ENCODE peak calls at places on chromosomes 5 and 9, in seven cellular contexts. L is GM23338, S is fibroblast of mammary gland, D is stomach, Z is A549, W is choroid plexus epithelial cell, N is GM06990. V is an unnamed sample.
A peak's percentile ranks its signal among the peaks of the same experiment; 100 is the strongest.

GRCh38 chr9:123473226-123473625 is 117.2 kb downstream of the CRB2 start:
- DNase-seq in L (no peak), W (peak; percentile 5), S (no peak), D (no peak), Z (no peak), N (no peak), V (no peak)

GRCh38 chr9:119282476-119283117 is 86.6 kb downstream of the BRINP1 start:
- DNase-seq in S (no peak), L (peak; percentile 67), D (no peak), Z (no peak), W (no peak), N (no peak), V (no peak)

GRCh38 chr5:74647096-74647495 is 6.6 kb upstream of the ENC1 start:
- DNase-seq in W (no peak), Z (no peak), N (no peak), S (no peak), D (no peak), L (no peak), V (peak; percentile 60)

GRCh38 chr5:65185468-65185867 is 296.3 kb downstream of the ADAMTS6 start:
- DNase-seq in N (no peak), W (peak; percentile 50), Z (no peak), L (no peak), D (no peak), S (no peak), V (no peak)

GRCh38 chr5:19987594-19988345 is at the start of gene CDH18:
- DNase-seq in W (peak; percentile 39), L (peak; percentile 86), D (peak; percentile 40), N (no peak), Z (peak; percentile 30), S (peak; percentile 14), V (peak; percentile 69)

GRCh38 chr5:131423056-131423455 is 159.2 kb downstream of the CDC42SE2 start:
- DNase-seq in W (peak; percentile 71), Z (peak; percentile 13), N (no peak), L (peak; percentile 69), S (peak; percentile 46), D (no peak), V (no peak)

GRCh38 chr9:113290052-113290607 is 13.0 kb downstream of the RNF183 start:
- DNase-seq in Z (no peak), N (no peak), W (no peak), D (no peak), L (no peak), S (no peak), V (no peak)

GRCh38 chr5:92017786-92018185 is 634.7 kb upstream of the ARRDC3 start:
- DNase-seq in D (no peak), N (no peak), Z (peak; percentile 5), L (no peak), S (peak; percentile 87), W (peak; percentile 40), V (peak; percentile 2)

GRCh38 chr9:123322771-123323481 is 33.1 kb upstream of the CRB2 start:
- DNase-seq in S (no peak), W (no peak), L (no peak), D (no peak), Z (no peak), N (peak; percentile 77), V (no peak)

GRCh38 chr9:20563917-20564316 is 58.4 kb downstream of the MLLT3 start:
- DNase-seq in W (no peak), S (no peak), L (no peak), N (no peak), D (no peak), Z (no peak), V (no peak)

GRCh38 chr5:54807421-54807820 is 178.0 kb downstream of the ESM1 start:
- DNase-seq in N (no peak), L (no peak), Z (peak; percentile 4), W (peak; percentile 80), D (no peak), S (peak; percentile 75), V (peak; percentile 62)

GRCh38 chr5:56091664-56092063 is 96.9 kb upstream of the IL6ST start:
- DNase-seq in N (no peak), W (no peak), Z (no peak), D (no peak), L (no peak), S (no peak), V (no peak)

GRCh38 chr9:82606761-82607382 is 456.1 kb downstream of the RASEF start:
- DNase-seq in Z (peak; percentile 32), N (no peak), W (peak; percentile 89), S (peak; percentile 74), L (peak; percentile 88), D (peak; percentile 39), V (peak; percentile 74)

GRCh38 chr9:121781701-121782464 is 130.4 kb downstream of the DAB2IP start:
- DNase-seq in L (no peak), W (no peak), Z (no peak), D (peak; percentile 18), N (no peak), S (no peak), V (no peak)

GRCh38 chr9:82934949-82935348 is 128.0 kb downstream of the RASEF start:
- DNase-seq in D (no peak), Z (peak; percentile 70), L (peak; percentile 15), W (peak; percentile 78), S (peak; percentile 22), N (no peak), V (peak; percentile 87)

GRCh38 chr5:120869831-120870230 is 405.7 kb downstream of the PRR16 start:
- DNase-seq in D (no peak), N (no peak), W (no peak), L (no peak), S (no peak), Z (no peak), V (no peak)

GRCh38 chr5:76836585-76836984 is 13.2 kb upstream of the S100Z start:
- DNase-seq in N (no peak), D (no peak), S (peak; percentile 19), W (no peak), Z (no peak), L (no peak), V (no peak)

GRCh38 chr5:76838481-76839261 is 11.1 kb upstream of the S100Z start:
- DNase-seq in S (peak; percentile 63), L (no peak), Z (no peak), D (no peak), N (no peak), W (no peak), V (no peak)

GRCh38 chr5:76831108-76831447 is 12.2 kb downstream of the F2RL1 start:
- DNase-seq in W (peak; percentile 77), S (peak; percentile 35), L (no peak), N (no peak), D (peak; percentile 46), Z (no peak), V (peak; percentile 61)

GRCh38 chr5:76836181-76836580 is 13.6 kb upstream of the S100Z start:
- DNase-seq in W (peak; percentile 57), Z (no peak), S (peak; percentile 43), L (no peak), N (no peak), D (no peak), V (no peak)
- TF ChIP-seq CTCF in W (peak; percentile 59), Z (peak; percentile 19), S (peak; percentile 28), L (no peak), N (no peak), D (no peak), V (peak; percentile 25)

DNA sequence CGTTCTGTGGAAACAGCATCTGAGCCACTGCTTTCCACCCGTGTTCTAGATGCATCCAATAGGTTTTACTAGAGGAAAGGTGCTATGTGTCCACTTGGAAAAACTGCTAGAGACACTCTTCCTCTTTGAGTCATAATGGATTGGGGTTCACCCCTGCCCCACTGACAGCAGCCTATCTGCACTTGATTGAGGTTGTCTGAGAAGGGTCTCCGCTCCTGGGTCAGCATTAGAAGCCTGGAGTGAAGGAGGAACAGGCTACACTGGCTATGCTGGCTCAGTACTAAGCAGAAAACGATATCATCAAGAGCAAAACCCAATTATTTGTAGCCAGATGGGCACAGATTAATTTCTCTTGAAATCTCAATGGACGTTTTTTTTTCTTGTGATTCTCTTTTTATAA is 152.6 kb upstream of the IQGAP2 start:
- DNase-seq in W (no peak), S (no peak), L (no peak), D (no peak), N (no peak), Z (no peak), V (no peak)
- H3K4me3 ChIP-seq in W (no peak overlapping the region), S (no peak overlapping the region), L (no peak overlapping the region), D (no peak overlapping the region), N (no peak overlapping the region), Z (no peak overlapping the region), V (no peak overlapping the region)

GRCh38 chr9:131530546-131530929 is 525 bp downstream of the UCK1 start:
- DNase-seq in Z (peak; percentile 92), W (peak; percentile 41), S (peak; percentile 18), D (peak; percentile 34), L (peak; percentile 52), N (no peak), V (peak; percentile 32)
- TF ChIP-seq CTCF in Z (peak; percentile 11), W (peak; percentile 37), S (no peak), D (peak; percentile 14), L (no peak), N (peak; percentile 19), V (peak; percentile 3)

DNA sequence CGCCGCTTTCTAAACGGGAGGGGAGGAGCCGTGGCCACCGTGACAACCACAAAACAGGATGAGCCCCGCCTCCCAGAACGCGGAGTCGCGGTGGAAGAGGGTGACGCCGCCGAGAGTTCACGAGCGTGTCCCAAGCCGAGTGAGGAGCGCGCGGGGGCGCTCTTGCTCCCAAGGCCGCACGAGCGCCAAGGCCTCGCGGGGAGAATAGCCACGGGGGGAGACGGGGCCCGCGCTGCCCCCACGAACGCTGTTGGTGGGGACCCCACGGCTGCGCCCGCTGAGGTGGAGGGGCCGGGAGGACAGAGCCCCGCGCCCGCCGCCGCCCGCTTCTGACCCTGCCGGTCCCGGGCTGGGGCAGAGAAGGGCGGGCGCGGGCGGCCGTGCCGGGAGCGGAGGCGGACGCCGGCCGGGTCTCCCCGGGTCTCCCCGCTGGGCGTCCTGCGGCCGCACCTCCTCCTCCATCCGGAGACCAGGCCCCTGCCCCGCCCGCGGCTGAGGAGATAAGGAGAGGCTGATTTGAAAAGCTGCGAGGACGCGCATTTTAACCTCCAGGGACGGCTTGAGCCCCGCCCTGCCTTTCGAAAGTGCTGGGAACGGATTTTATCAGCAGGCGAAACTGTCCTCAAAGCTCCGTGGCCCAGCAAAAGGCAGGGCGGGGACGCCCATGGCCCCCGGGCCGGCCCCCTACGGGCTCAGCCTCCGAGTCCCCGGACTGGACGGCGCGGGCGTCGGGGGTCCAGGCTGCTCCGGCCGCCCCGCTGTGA is 3.8 kb upstream of the NKD2 start:
- DNase-seq in L (peak; percentile 72), S (peak; percentile 54), Z (peak; percentile 61), W (peak; percentile 33), D (peak; percentile 66), N (no peak), V (peak; percentile 41)
- H3K4me3 ChIP-seq in L (peak overlapping the region; percentile 62), S (peak overlapping the region; percentile 23), Z (peak overlapping the region; percentile 63), W (peak overlapping the region; percentile 11), D (peak overlapping the region; percentile 52), N (no peak overlapping the region), V (peak overlapping the region; percentile 20)

GRCh38 chr5:139633295-139634027 is 14.7 kb upstream of the CXXC5 start:
- DNase-seq in N (peak; percentile 72), S (peak; percentile 75), Z (peak; percentile 77), D (peak; percentile 71), L (peak; percentile 82), W (peak; percentile 85), V (peak; percentile 74)
- TF ChIP-seq CTCF in N (peak; percentile 96), S (peak; percentile 99), Z (peak; percentile 95), D (peak; percentile 95), L (peak; percentile 97), W (peak; percentile 99), V (peak; percentile 99)